ENCODE peak calls at places on chromosome 2, in eight cellular contexts. One of them, this sample, is unnamed. For H3K9me3, the result is how much of the 10 kb centered on the place peaks cover.

GRCh38 chr2:38394903-38395341 is 17.8 kb upstream of the ATL2 start:
- DNase-seq in CD8-positive, alpha-beta memory T cell: no peak
- DNase-seq in thoracic aorta: no peak
- DNase-seq in right cardiac atrium: no peak
- DNase-seq in colonic mucosa: no peak
- DNase-seq in small intestine: no peak
- DNase-seq in pancreas: no peak
- DNase-seq in WERI-Rb-1: no peak
- DNase-seq in this sample: peak

GRCh38 chr2:242034996-242035814 is 165.7 kb downstream of the RTP5 start:
- DNase-seq in CD8-positive, alpha-beta memory T cell: no peak
- DNase-seq in thoracic aorta: no peak
- DNase-seq in right cardiac atrium: no peak
- DNase-seq in colonic mucosa: no peak
- DNase-seq in small intestine: no peak
- DNase-seq in pancreas: peak
- DNase-seq in WERI-Rb-1: no peak
- DNase-seq in this sample: no peak

GRCh38 chr2:219737270-219737691 is 109.9 kb downstream of the SLC4A3 start:
- DNase-seq in CD8-positive, alpha-beta memory T cell: no peak
- DNase-seq in thoracic aorta: no peak
- DNase-seq in right cardiac atrium: no peak
- DNase-seq in colonic mucosa: no peak
- DNase-seq in small intestine: no peak
- DNase-seq in pancreas: no peak
- DNase-seq in WERI-Rb-1: peak
- DNase-seq in this sample: no peak

GRCh38 chr2:24448811-24449210 is 42.2 kb upstream of the NCOA1 start:
- DNase-seq in CD8-positive, alpha-beta memory T cell: no peak
- DNase-seq in thoracic aorta: no peak
- DNase-seq in right cardiac atrium: no peak
- DNase-seq in colonic mucosa: no peak
- DNase-seq in small intestine: no peak
- DNase-seq in pancreas: no peak
- DNase-seq in WERI-Rb-1: no peak
- DNase-seq in this sample: no peak

GRCh38 chr2:17538844-17539554 is 1.5 kb upstream of the VSNL1 start:
- DNase-seq in CD8-positive, alpha-beta memory T cell: no peak
- DNase-seq in thoracic aorta: no peak
- DNase-seq in right cardiac atrium: peak
- DNase-seq in colonic mucosa: peak
- DNase-seq in small intestine: no peak
- DNase-seq in pancreas: peak
- DNase-seq in WERI-Rb-1: peak
- DNase-seq in this sample: no peak

GRCh38 chr2:47945036-47945781 is 38.9 kb upstream of the FBXO11 start:
- DNase-seq in CD8-positive, alpha-beta memory T cell: no peak
- DNase-seq in thoracic aorta: no peak
- DNase-seq in right cardiac atrium: peak
- DNase-seq in colonic mucosa: no peak
- DNase-seq in small intestine: no peak
- DNase-seq in pancreas: no peak
- DNase-seq in WERI-Rb-1: no peak
- DNase-seq in this sample: no peak

GRCh38 chr2:226439337-226439736 is 360.3 kb downstream of the IRS1 start:
- DNase-seq in CD8-positive, alpha-beta memory T cell: no peak
- DNase-seq in thoracic aorta: no peak
- DNase-seq in right cardiac atrium: no peak
- DNase-seq in colonic mucosa: no peak
- DNase-seq in small intestine: no peak
- DNase-seq in pancreas: no peak
- DNase-seq in WERI-Rb-1: no peak
- DNase-seq in this sample: no peak

GRCh38 chr2:239106314-239106908 is 258.5 kb downstream of the TWIST2 start:
- DNase-seq in CD8-positive, alpha-beta memory T cell: no peak
- DNase-seq in thoracic aorta: no peak
- DNase-seq in right cardiac atrium: no peak
- DNase-seq in colonic mucosa: peak
- DNase-seq in small intestine: peak
- DNase-seq in pancreas: no peak
- DNase-seq in WERI-Rb-1: peak
- DNase-seq in this sample: peak

GRCh38 chr2:171210864-171211431 is 50.3 kb upstream of the TLK1 start:
- DNase-seq in CD8-positive, alpha-beta memory T cell: peak
- DNase-seq in thoracic aorta: no peak
- DNase-seq in right cardiac atrium: no peak
- DNase-seq in colonic mucosa: no peak
- DNase-seq in small intestine: peak
- DNase-seq in pancreas: no peak
- DNase-seq in WERI-Rb-1: no peak
- DNase-seq in this sample: peak

GRCh38 chr2:181660181-181660580 is 3.3 kb upstream of the CERKL start:
- DNase-seq in CD8-positive, alpha-beta memory T cell: no peak
- DNase-seq in thoracic aorta: no peak
- DNase-seq in right cardiac atrium: no peak
- DNase-seq in colonic mucosa: no peak
- DNase-seq in small intestine: peak
- DNase-seq in pancreas: no peak
- DNase-seq in WERI-Rb-1: no peak
- DNase-seq in this sample: no peak

GRCh38 chr2:11945139-11946126 is 199.0 kb downstream of the LPIN1 start:
- DNase-seq in CD8-positive, alpha-beta memory T cell: no peak
- DNase-seq in thoracic aorta: no peak
- DNase-seq in right cardiac atrium: no peak
- DNase-seq in colonic mucosa: no peak
- DNase-seq in small intestine: peak
- DNase-seq in pancreas: no peak
- DNase-seq in WERI-Rb-1: no peak
- DNase-seq in this sample: no peak

GRCh38 chr2:44362207-44363015 is 664 bp downstream of the CAMKMT start:
- DNase-seq in CD8-positive, alpha-beta memory T cell: peak
- DNase-seq in thoracic aorta: no peak
- DNase-seq in right cardiac atrium: peak
- DNase-seq in colonic mucosa: peak
- DNase-seq in small intestine: peak
- DNase-seq in pancreas: no peak
- DNase-seq in WERI-Rb-1: peak
- DNase-seq in this sample: peak

DNA sequence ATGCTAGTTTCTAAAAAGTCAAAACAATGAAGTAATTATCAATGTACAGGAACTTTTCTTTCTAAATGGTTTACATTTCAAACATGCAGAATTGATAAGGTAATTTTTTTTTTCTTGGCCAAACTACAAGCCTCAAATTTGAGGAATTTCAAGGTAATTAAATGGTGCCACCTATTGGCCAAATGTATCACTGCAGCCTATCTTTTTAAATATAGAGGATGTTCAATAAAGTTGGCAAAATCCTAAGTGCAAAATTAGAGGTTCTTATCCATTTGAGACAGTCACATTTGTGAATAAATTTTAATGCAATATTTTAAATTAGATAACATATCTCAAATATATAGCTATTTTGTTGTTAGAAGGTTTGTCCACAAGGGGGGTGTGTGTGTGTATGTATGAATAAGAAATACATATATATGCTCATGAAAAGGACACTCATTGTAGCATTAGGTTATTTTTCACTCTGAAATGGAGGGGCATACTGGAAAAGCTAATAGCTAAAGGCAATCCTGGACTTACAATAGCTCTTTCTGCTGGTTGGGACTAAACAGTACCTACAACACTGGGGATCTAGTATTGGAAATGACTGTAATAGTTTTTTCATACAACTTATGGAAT is 26.2 kb downstream of the MMADHC start:
- DNase-seq in CD8-positive, alpha-beta memory T cell: no peak
- DNase-seq in thoracic aorta: no peak
- DNase-seq in right cardiac atrium: no peak
- DNase-seq in colonic mucosa: peak
- DNase-seq in small intestine: peak
- DNase-seq in pancreas: no peak
- DNase-seq in WERI-Rb-1: no peak
- DNase-seq in this sample: peak
- H3K27ac ChIP-seq in CD8-positive, alpha-beta memory T cell: no peak
- H3K27ac ChIP-seq in thoracic aorta: no peak
- H3K27ac ChIP-seq in right cardiac atrium: no peak
- H3K27ac ChIP-seq in colonic mucosa: no peak
- H3K27ac ChIP-seq in small intestine: no peak
- H3K27ac ChIP-seq in pancreas: no peak
- H3K27ac ChIP-seq in WERI-Rb-1: no peak
- H3K27ac ChIP-seq in this sample: no peak

GRCh38 chr2:191678437-191679110 is 638 bp downstream of the NABP1 start:
- DNase-seq in CD8-positive, alpha-beta memory T cell: peak
- DNase-seq in thoracic aorta: peak
- DNase-seq in right cardiac atrium: peak
- DNase-seq in colonic mucosa: peak
- DNase-seq in small intestine: peak
- DNase-seq in pancreas: peak
- DNase-seq in WERI-Rb-1: peak
- DNase-seq in this sample: peak

GRCh38 chr2:191679818-191680600 is 2.1 kb downstream of the NABP1 start:
- DNase-seq in CD8-positive, alpha-beta memory T cell: no peak
- DNase-seq in thoracic aorta: no peak
- DNase-seq in right cardiac atrium: no peak
- DNase-seq in colonic mucosa: no peak
- DNase-seq in small intestine: peak
- DNase-seq in pancreas: no peak
- DNase-seq in WERI-Rb-1: no peak
- DNase-seq in this sample: peak

GRCh38 chr2:191680639-191681038 is 2.7 kb downstream of the NABP1 start:
- DNase-seq in CD8-positive, alpha-beta memory T cell: no peak
- DNase-seq in thoracic aorta: no peak
- DNase-seq in right cardiac atrium: no peak
- DNase-seq in colonic mucosa: no peak
- DNase-seq in small intestine: no peak
- DNase-seq in pancreas: no peak
- DNase-seq in WERI-Rb-1: no peak
- DNase-seq in this sample: no peak

GRCh38 chr2:191686079-191686478 is 8.1 kb downstream of the NABP1 start:
- DNase-seq in CD8-positive, alpha-beta memory T cell: no peak
- DNase-seq in thoracic aorta: no peak
- DNase-seq in right cardiac atrium: no peak
- DNase-seq in colonic mucosa: no peak
- DNase-seq in small intestine: no peak
- DNase-seq in pancreas: no peak
- DNase-seq in WERI-Rb-1: no peak
- DNase-seq in this sample: no peak

GRCh38 chr2:191682148-191682547 is 4.2 kb downstream of the NABP1 start:
- DNase-seq in CD8-positive, alpha-beta memory T cell: no peak
- DNase-seq in thoracic aorta: no peak
- DNase-seq in right cardiac atrium: no peak
- DNase-seq in colonic mucosa: no peak
- DNase-seq in small intestine: no peak
- DNase-seq in pancreas: no peak
- DNase-seq in WERI-Rb-1: no peak
- DNase-seq in this sample: no peak
- H3K4me3 ChIP-seq in CD8-positive, alpha-beta memory T cell: no peak
- H3K4me3 ChIP-seq in thoracic aorta: no peak
- H3K4me3 ChIP-seq in right cardiac atrium: no peak
- H3K4me3 ChIP-seq in colonic mucosa: no peak
- H3K4me3 ChIP-seq in small intestine: peak
- H3K4me3 ChIP-seq in pancreas: no peak
- H3K4me3 ChIP-seq in WERI-Rb-1: no peak
- H3K4me3 ChIP-seq in this sample: no peak

GRCh38 chr2:188890755-188891154 is 83.4 kb upstream of the COL3A1 start:
- DNase-seq in CD8-positive, alpha-beta memory T cell: no peak
- DNase-seq in thoracic aorta: no peak
- DNase-seq in right cardiac atrium: no peak
- DNase-seq in colonic mucosa: no peak
- DNase-seq in small intestine: no peak
- DNase-seq in pancreas: no peak
- DNase-seq in WERI-Rb-1: no peak
- DNase-seq in this sample: no peak

GRCh38 chr2:188894028-188894427 is 80.1 kb upstream of the COL3A1 start:
- DNase-seq in CD8-positive, alpha-beta memory T cell: no peak
- DNase-seq in thoracic aorta: no peak
- DNase-seq in right cardiac atrium: no peak
- DNase-seq in colonic mucosa: no peak
- DNase-seq in small intestine: no peak
- DNase-seq in pancreas: no peak
- DNase-seq in WERI-Rb-1: no peak
- DNase-seq in this sample: no peak

GRCh38 chr2:188884552-188884951 is 89.6 kb upstream of the COL3A1 start:
- DNase-seq in CD8-positive, alpha-beta memory T cell: no peak
- DNase-seq in thoracic aorta: no peak
- DNase-seq in right cardiac atrium: no peak
- DNase-seq in colonic mucosa: no peak
- DNase-seq in small intestine: no peak
- DNase-seq in pancreas: no peak
- DNase-seq in WERI-Rb-1: no peak
- DNase-seq in this sample: no peak

GRCh38 chr2:188892632-188893031 is 81.5 kb upstream of the COL3A1 start:
- DNase-seq in CD8-positive, alpha-beta memory T cell: no peak
- DNase-seq in thoracic aorta: no peak
- DNase-seq in right cardiac atrium: no peak
- DNase-seq in colonic mucosa: no peak
- DNase-seq in small intestine: no peak
- DNase-seq in pancreas: no peak
- DNase-seq in WERI-Rb-1: no peak
- DNase-seq in this sample: no peak

GRCh38 chr2:188889187-188889586 is 85.0 kb upstream of the COL3A1 start:
- DNase-seq in CD8-positive, alpha-beta memory T cell: no peak
- DNase-seq in thoracic aorta: no peak
- DNase-seq in right cardiac atrium: no peak
- DNase-seq in colonic mucosa: no peak
- DNase-seq in small intestine: no peak
- DNase-seq in pancreas: no peak
- DNase-seq in WERI-Rb-1: no peak
- DNase-seq in this sample: no peak
- H3K9me3 ChIP-seq in CD8-positive, alpha-beta memory T cell: under half
- H3K9me3 ChIP-seq in thoracic aorta: under half
- H3K9me3 ChIP-seq in right cardiac atrium: under half
- H3K9me3 ChIP-seq in colonic mucosa: under half
- H3K9me3 ChIP-seq in small intestine: under half
- H3K9me3 ChIP-seq in pancreas: under half
- H3K9me3 ChIP-seq in WERI-Rb-1: under half
- H3K9me3 ChIP-seq in this sample: under half

DNA sequence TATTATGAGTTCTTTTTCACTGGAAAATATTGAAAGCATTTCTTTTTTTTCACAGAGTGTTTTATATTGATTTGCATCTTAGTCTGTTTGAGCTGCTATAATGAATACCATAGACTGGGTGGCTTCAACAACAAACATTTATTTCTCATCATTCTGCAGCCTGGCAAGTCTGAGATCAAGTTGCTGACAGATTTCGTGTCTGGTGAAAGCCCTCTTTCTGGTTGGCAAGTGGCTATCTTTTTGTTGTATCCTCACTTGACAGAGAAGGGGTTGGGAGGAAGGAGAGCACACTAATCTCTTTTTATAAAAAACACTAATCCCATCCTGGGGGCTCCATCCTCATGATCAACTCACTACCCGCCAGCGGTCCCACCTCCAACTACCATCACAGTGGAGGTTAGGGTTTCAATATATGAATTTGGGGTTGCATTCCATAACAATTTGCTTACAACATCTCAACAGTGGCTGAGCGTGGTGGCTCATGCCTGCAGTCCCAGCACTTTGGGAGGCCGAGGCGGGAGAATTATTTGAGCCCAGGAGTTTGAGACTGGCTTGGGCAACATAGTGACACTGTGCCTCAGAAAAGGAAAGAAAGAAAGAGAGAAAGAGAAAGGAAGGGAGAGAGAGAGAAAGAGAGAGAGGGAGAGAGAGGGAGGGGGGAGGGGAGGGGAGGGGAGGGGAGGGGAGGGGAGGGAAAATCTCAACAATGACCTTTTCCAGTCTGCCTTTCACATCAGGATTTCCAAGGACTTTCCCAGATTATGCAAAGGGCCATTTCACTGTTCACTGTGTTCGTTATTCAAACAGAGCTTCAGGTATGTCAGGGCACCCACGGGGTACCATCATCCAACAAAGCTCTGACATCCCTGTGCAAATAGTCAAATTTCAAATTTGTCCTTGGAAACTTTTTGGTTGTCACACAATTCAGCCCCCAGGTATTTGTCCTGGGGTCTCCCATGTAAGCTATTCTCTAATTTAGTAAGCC is 111.1 kb downstream of the AP1S3 start:
- DNase-seq in CD8-positive, alpha-beta memory T cell: no peak
- DNase-seq in thoracic aorta: no peak
- DNase-seq in right cardiac atrium: no peak
- DNase-seq in colonic mucosa: no peak
- DNase-seq in small intestine: no peak
- DNase-seq in pancreas: no peak
- DNase-seq in WERI-Rb-1: no peak
- DNase-seq in this sample: no peak
- H3K27ac ChIP-seq in CD8-positive, alpha-beta memory T cell: no peak
- H3K27ac ChIP-seq in thoracic aorta: peak
- H3K27ac ChIP-seq in right cardiac atrium: no peak
- H3K27ac ChIP-seq in colonic mucosa: no peak
- H3K27ac ChIP-seq in small intestine: no peak
- H3K27ac ChIP-seq in pancreas: no peak
- H3K27ac ChIP-seq in WERI-Rb-1: no peak
- H3K27ac ChIP-seq in this sample: no peak

This sample was measured in Karpas-422.